ENCODE peak calls at places on chromosome 17, in ten cellular contexts. Q is GM23248, N is K562, W is HCT116, X is MM.1S, V is GM12878, P is neural progenitor cell, E is H1, I is fibroblast of lung, L is trophoblast cell. S is an unnamed sample.

GRCh38 chr17:57869599-57870282 is 19.9 kb upstream of the MRPS23 start:
- DNase-seq in N (no peak), P (no peak), Q (peak), L (no peak), E (no peak), V (no peak), W (no peak), X (no peak), I (peak), S (no peak)

GRCh38 chr17:22707626-22708025 is 1015.3 kb downstream of the KCNJ18 start:
- DNase-seq in W (no peak), X (no peak), E (no peak), N (no peak), Q (no peak), L (no peak), V (no peak), I (no peak), P (no peak), S (no peak)

GRCh38 chr17:15422392-15422957 is 44.9 kb downstream of the CDRT4 start:
- DNase-seq in Q (no peak), P (no peak), X (no peak), V (no peak), E (no peak), I (no peak), N (no peak), W (no peak), L (peak), S (no peak)

GRCh38 chr17:31740611-31741082 is 118.4 kb downstream of the COPRS start:
- DNase-seq in X (no peak), L (no peak), P (no peak), I (peak), W (no peak), Q (peak), V (no peak), E (no peak), N (no peak), S (no peak)

GRCh38 chr17:78044280-78044835 is 84.2 kb downstream of the TMC6 start:
- DNase-seq in E (no peak), W (peak), V (no peak), L (no peak), I (no peak), X (no peak), N (no peak), P (no peak), Q (no peak), S (no peak)

GRCh38 chr17:6713130-6713917 is at the start of gene SLC13A5:
- DNase-seq in Q (peak), P (peak), I (peak), E (peak), L (no peak), X (no peak), V (no peak), W (no peak), N (peak), S (no peak)

GRCh38 chr17:28406478-28406824 is 439 bp upstream of the SLC46A1 start:
- DNase-seq in W (no peak), Q (peak), E (no peak), L (no peak), P (peak), I (no peak), X (no peak), V (no peak), N (no peak), S (no peak)

GRCh38 chr17:32471652-32472051 is 15.1 kb upstream of the CDK5R1 start:
- DNase-seq in P (no peak), N (no peak), W (no peak), I (no peak), V (no peak), E (no peak), X (no peak), L (no peak), Q (no peak), S (no peak)

GRCh38 chr17:21001111-21001812 is 41.5 kb downstream of the USP22 start:
- DNase-seq in N (no peak), X (no peak), V (no peak), I (no peak), W (no peak), L (no peak), P (no peak), E (no peak), Q (peak), S (no peak)

GRCh38 chr17:48998557-48999440 is 1.6 kb downstream of the IGF2BP1 start:
- DNase-seq in Q (peak), E (no peak), X (no peak), N (peak), L (no peak), V (no peak), I (peak), W (no peak), P (peak), S (no peak)

GRCh38 chr17:70597774-70598173 is 428.4 kb downstream of the KCNJ2 start:
- DNase-seq in X (no peak), Q (no peak), L (no peak), W (no peak), P (no peak), E (no peak), I (peak), V (no peak), N (no peak), S (no peak)

GRCh38 chr17:5898406-5898805 is 171.8 kb upstream of the WSCD1 start:
- DNase-seq in L (no peak), W (no peak), X (no peak), E (no peak), V (no peak), I (no peak), Q (no peak), N (no peak), P (no peak), S (no peak)

GRCh38 chr17:64420143-64420670 is 28.7 kb upstream of the MILR1 start:
- DNase-seq in N (peak), I (peak), E (no peak), X (peak), P (peak), W (peak), V (no peak), L (peak), Q (peak), S (peak)

GRCh38 chr17:62678214-62678919 is 50.9 kb downstream of the MRC2 start:
- DNase-seq in W (no peak), X (no peak), Q (no peak), V (no peak), L (no peak), I (no peak), E (no peak), P (no peak), N (no peak), S (no peak)

DNA sequence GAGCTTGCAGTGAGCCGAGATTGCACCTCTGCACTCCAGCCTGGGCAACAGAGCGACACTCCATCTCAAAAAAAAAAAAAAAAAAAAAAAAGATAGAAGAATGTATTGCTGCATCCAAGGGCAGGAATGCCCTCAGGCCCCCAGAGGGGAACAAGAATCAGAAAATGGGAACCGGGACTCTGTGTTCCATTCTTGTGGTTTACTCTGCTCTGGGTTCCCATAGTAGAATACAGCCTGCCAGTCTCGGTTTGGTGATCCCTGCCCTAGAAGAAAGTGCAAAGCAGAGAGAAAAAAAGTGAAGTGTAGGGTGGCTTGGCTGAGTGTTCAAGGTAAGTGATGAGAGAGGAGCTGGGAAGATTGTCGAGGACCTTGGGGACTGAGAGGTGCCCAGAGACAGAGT is 27.4 kb upstream of the KDM6B start:
- DNase-seq in P (no peak), E (no peak), X (no peak), Q (no peak), I (no peak), L (no peak), V (no peak), N (no peak), W (no peak), S (no peak)
- H3K4me2 ChIP-seq in P (no peak), E (no peak), X (no peak), Q (no peak), I (no peak), L (no peak), V (no peak), N (no peak), W (no peak), S (no peak)

GRCh38 chr17:76710863-76711611 is at the start of gene MXRA7:
- DNase-seq in L (no peak), P (peak), V (no peak), E (peak), Q (peak), N (peak), W (no peak), I (peak), X (peak), S (peak)
- H2AFZ ChIP-seq in L (no peak), P (peak), V (peak), E (peak), Q (no peak), N (peak), W (peak), I (no peak), X (no peak), S (no peak)

GRCh38 chr17:34259151-34259550 is 4.1 kb downstream of the CCL2 start:
- DNase-seq in I (peak), L (no peak), W (no peak), X (no peak), E (no peak), N (no peak), V (no peak), P (no peak), Q (peak), S (no peak)
- H3K4me2 ChIP-seq in I (peak), L (no peak), W (no peak), X (no peak), E (no peak), N (no peak), V (no peak), P (no peak), Q (peak), S (no peak)

GRCh38 chr17:45246861-45247428 is 14.9 kb downstream of the SPATA32 start:
- DNase-seq in Q (peak), V (no peak), N (peak), W (no peak), I (peak), X (no peak), P (peak), E (peak), L (no peak), S (peak)
- H2AFZ ChIP-seq in Q (peak), V (peak), N (peak), W (peak), I (peak), X (no peak), P (peak), E (peak), L (peak), S (peak)

DNA sequence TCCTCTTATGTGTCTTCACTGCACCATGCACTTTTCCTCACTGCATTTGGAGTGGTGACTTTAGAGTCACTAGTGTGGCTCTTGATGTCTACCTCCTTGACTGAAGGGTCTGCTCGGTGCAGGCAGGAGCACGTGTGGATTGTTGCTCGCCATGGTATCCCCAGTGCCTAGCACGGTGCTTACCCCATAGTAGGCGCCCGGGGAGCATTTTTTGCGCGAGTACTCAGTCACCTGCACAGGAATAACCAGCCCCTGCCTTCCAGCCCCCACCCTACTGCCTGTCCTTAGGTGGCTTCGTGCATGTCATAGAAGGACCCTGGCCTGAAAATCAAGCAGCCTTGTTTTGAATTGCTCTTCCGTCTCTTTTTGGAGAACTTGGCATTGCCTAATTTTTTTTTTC is 31.3 kb downstream of the CDRT15 start:
- DNase-seq in E (no peak), V (no peak), N (no peak), Q (no peak), W (no peak), X (no peak), I (no peak), P (no peak), L (no peak), S (no peak)
- H3K4me2 ChIP-seq in E (no peak), V (no peak), N (no peak), Q (no peak), W (peak), X (no peak), I (no peak), P (no peak), L (no peak), S (no peak)

GRCh38 chr17:82843904-82844640 is 4.2 kb upstream of the ZNF750 start:
- DNase-seq in L (no peak), X (no peak), W (no peak), P (no peak), E (no peak), V (no peak), N (no peak), Q (no peak), I (no peak), S (no peak)
- H2AFZ ChIP-seq in L (no peak), X (no peak), W (no peak), P (no peak), E (no peak), V (no peak), N (no peak), Q (no peak), I (no peak), S (no peak)

GRCh38 chr17:42192189-42193126 is 1.8 kb downstream of the GHDC start:
- DNase-seq in X (no peak), I (no peak), P (no peak), L (no peak), E (no peak), V (no peak), N (no peak), W (no peak), Q (no peak), S (no peak)
- H3K4me2 ChIP-seq in X (no peak), I (no peak), P (no peak), L (no peak), E (no peak), V (peak), N (no peak), W (peak), Q (no peak), S (peak)

S was measured in Karpas-422.